ENCODE peak calls at places on chromosomes 12 and 14, in nine cellular contexts. N, W, H, F, R, M, E, B and U are unnamed samples.

GRCh38 chr12:75177997-75178396 is 31.6 kb downstream of the KCNC2 start:
- DNase-seq in N (no peak), W (peak; percentile 91), H (no peak), F (peak; percentile 97), R (no peak), M (no peak), E (peak; percentile 7), B (peak; percentile 98), U (peak; percentile 39)

GRCh38 chr12:58416211-58416610 is 474.8 kb downstream of the ATP23 start:
- DNase-seq in N (no peak), W (peak; percentile 94), H (no peak), F (peak; percentile 38), R (no peak), M (no peak), E (no peak), B (peak; percentile 21), U (no peak)

GRCh38 chr12:67515679-67516363 is 132.7 kb upstream of the DYRK2 start:
- DNase-seq in N (no peak), W (no peak), H (no peak), F (no peak), R (peak; percentile 66), M (peak; percentile 30), E (no peak), B (no peak), U (no peak)

GRCh38 chr14:85934123-85934885 is 404.4 kb downstream of the FLRT2 start:
- DNase-seq in N (no peak), W (peak; percentile 4), H (peak; percentile 33), F (peak; percentile 49), R (peak; percentile 52), M (peak; percentile 23), E (peak; percentile 15), B (peak; percentile 2), U (no peak)

GRCh38 chr12:5556033-5556614 is 124.2 kb downstream of the NTF3 start:
- DNase-seq in N (peak; percentile 16), W (no peak), H (no peak), F (no peak), R (no peak), M (no peak), E (no peak), B (no peak), U (no peak)

GRCh38 chr12:104546575-104546974 is 89.8 kb downstream of the CHST11 start:
- DNase-seq in N (no peak), W (no peak), H (no peak), F (no peak), R (no peak), M (no peak), E (no peak), B (peak; percentile 69), U (no peak)

GRCh38 chr14:51018521-51018920 is 74.2 kb upstream of the PYGL start:
- DNase-seq in N (no peak), W (peak; percentile 77), H (no peak), F (no peak), R (no peak), M (no peak), E (no peak), B (no peak), U (no peak)

GRCh38 chr12:25615119-25615518 is 62.0 kb upstream of the LMNTD1 start:
- DNase-seq in N (no peak), W (peak; percentile 78), H (no peak), F (peak; percentile 74), R (no peak), M (no peak), E (no peak), B (peak; percentile 82), U (peak; percentile 83)

GRCh38 chr12:78981-79380 is 12.4 kb downstream of the IQSEC3 start:
- DNase-seq in N (no peak), W (no peak), H (no peak), F (no peak), R (no peak), M (no peak), E (no peak), B (no peak), U (no peak)

GRCh38 chr14:40292664-40293063 is 860.4 kb upstream of the FBXO33 start:
- DNase-seq in N (no peak), W (no peak), H (no peak), F (no peak), R (no peak), M (no peak), E (no peak), B (no peak), U (no peak)

GRCh38 chr12:3881208-3881980 is 8.2 kb upstream of the PARP11 start:
- DNase-seq in N (no peak), W (no peak), H (no peak), F (no peak), R (no peak), M (no peak), E (no peak), B (no peak), U (no peak)

GRCh38 chr12:3884671-3885070 is 11.5 kb upstream of the PARP11 start:
- DNase-seq in N (no peak), W (no peak), H (no peak), F (no peak), R (no peak), M (no peak), E (no peak), B (no peak), U (no peak)

GRCh38 chr12:3882396-3882795 is 9.2 kb upstream of the PARP11 start:
- DNase-seq in N (no peak), W (no peak), H (no peak), F (no peak), R (no peak), M (no peak), E (no peak), B (no peak), U (no peak)

GRCh38 chr12:3885179-3886094 is 12.2 kb upstream of the PARP11 start:
- DNase-seq in N (peak; percentile 27), W (peak; percentile 41), H (peak; percentile 26), F (peak; percentile 47), R (no peak), M (peak; percentile 27), E (peak; percentile 36), B (peak; percentile 48), U (peak; percentile 19)

DNA sequence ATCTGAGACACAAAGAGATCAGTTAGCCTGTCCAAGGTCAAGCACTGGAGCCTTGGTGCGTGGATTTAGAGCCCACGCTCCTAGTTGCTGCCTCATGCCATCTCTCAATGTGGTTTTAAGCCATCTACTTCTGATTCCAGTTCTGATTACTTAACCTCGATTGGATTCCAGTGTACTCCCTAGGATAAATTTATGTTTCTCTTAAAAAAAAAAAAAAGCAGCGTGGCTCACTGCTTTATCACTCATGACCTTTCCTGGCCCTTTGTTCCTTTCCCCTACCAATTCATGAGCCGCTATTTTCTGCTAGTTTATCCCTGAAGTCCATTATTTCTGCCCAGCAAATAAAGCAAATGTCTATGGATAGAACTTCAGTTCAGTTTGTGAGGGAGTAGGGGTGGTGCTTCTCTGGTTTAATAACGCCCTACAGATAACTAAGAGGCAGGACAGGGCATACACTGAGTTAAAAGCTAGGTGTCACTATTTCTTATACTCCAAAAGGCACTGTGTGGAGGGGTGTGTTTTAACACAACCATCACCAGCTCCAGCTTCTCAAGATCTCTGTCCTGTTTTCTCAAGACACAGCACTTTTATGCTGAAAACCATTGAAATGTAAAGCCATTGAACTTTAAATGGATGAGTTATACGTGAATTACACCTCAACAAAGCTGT is 9.8 kb upstream of the PARP11 start:
- DNase-seq in N (no peak), W (no peak), H (no peak), F (peak; percentile 21), R (no peak), M (no peak), E (peak; percentile 29), B (peak; percentile 54), U (no peak)
- TF ChIP-seq CTCF in N (peak; percentile 27), W (peak; percentile 36), H (no peak), F (peak; percentile 13), R (no peak), M (peak; percentile 30), E (peak; percentile 49), B (peak; percentile 49), U (no peak)

DNA sequence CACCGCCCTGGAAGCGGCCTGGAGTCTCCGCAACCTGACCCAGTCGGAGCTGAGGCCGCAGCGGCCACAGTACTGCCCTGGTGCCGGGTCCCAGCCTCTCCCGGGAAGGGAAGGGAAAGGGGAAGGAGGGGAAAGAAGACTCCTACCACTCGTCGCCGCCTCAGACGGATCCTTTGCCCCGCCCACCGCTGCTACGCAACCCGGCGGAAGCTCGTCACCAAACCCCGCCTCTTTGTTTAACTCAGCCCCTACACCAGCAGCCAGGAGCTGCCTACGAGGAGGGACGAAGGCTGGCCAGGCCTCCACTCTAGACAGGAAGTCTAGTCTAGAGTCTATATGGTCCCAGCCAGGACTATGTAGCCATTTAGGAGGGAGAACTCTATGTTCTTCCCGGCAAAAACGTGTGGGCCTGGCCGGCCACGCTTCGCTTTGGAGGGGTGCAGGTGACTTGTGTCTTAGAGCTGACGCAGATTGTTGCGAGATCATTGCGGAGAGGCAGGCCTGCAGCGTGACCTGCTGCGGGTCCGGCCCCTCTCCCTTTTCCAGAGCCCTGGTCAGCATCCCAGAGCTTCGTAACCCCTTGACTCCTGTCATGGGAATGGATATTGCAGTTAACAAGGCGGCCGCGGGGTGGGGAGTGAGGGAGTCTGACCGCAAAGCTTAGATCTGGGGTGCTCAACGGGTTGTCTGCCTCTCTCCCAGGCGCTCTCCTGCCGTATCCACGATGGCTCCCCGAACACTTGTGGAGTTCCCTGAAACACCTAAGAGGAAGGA is at the start of gene RNF41:
- DNase-seq in N (peak; percentile 94), W (peak; percentile 98), H (peak; percentile 98), F (peak; percentile 97), R (peak; percentile 97), M (peak; percentile 83), E (peak; percentile 91), B (peak; percentile 96), U (peak; percentile 95)
- TF ChIP-seq CTCF in N (peak; percentile 46), W (peak; percentile 25), H (no peak), F (peak; percentile 10), R (no peak), M (no peak), E (peak; percentile 29), B (no peak), U (no peak)

DNA sequence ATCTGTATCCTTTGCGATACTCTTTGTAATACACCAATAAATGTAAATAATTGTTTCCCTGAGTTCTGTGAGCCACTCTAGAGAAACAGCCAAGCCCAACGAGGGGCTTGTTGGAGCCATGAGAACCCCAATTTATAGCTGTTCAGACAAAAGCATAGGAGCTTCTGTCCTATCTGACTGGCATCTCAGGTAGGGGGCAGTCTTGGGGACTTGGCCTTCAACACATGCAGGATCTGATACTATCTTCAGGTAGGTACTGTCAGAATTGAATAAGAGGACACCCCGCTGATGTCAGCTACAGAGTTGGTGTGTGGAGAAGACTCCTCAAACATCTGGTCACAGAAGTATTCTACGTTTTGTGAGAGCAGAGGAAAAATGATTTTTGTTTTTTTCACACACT is 25.3 kb downstream of the TXNDC16 start:
- DNase-seq in N (no peak), W (no peak), H (no peak), F (no peak), R (no peak), M (no peak), E (no peak), B (no peak), U (no peak)
- TF ChIP-seq CTCF in N (no peak), W (no peak), H (no peak), F (no peak), R (no peak), M (no peak), E (no peak), B (no peak), U (no peak)

DNA sequence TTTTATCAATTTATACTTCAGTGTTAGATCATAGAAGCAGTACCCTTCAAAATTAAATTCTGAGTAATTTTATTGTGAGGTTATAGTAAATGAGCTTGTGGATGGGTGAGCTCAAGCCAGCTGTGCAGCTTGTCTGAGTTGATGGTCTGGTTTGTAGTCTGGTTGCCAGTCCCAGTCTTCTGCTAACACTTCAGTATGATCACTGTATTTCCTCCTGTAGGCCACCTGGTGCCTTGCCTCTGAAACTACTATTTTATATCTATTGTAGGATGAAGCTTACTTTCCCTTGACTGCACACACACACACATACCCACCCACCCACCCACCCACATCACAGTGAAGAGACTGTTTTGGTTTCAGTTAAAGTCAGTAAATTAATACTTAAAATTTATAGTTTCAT is 496.4 kb downstream of the PCNX1 start:
- DNase-seq in N (peak; percentile 6), W (no peak), H (no peak), F (peak; percentile 42), R (peak; percentile 24), M (no peak), E (peak; percentile 39), B (peak; percentile 70), U (no peak)
- TF ChIP-seq CTCF in N (no peak), W (no peak), H (no peak), F (peak; percentile 18), R (no peak), M (no peak), E (peak; percentile 36), B (peak; percentile 32), U (no peak)